ENCODE peak calls at places on chromosomes 5 and 9, in eight cellular contexts. E is GM23248, M is GM23338, C is PC-3, S is HCT116, P is MM.1S, Y is neural progenitor cell, B is SK-N-SH. Z is an unnamed sample.

GRCh38 chr9:127973169-127974001 is 7.4 kb downstream of the EEIG1 start:
- DNase-seq in E (no peak), M (no peak), C (no peak), S (no peak), P (no peak), Y (no peak), B (peak; percentile 76), Z (no peak)

GRCh38 chr5:138468133-138468965 is 3.1 kb downstream of the EGR1 start:
- DNase-seq in E (peak; percentile 31), M (no peak), C (no peak), S (peak; percentile 35), P (no peak), Y (no peak), B (no peak), Z (peak; percentile 50)

GRCh38 chr5:141753971-141754713 is 72.1 kb upstream of the ARAP3 start:
- DNase-seq in E (peak; percentile 53), M (peak; percentile 93), C (peak; percentile 63), S (peak; percentile 8), P (peak; percentile 59), Y (peak; percentile 78), B (no peak), Z (peak; percentile 54)

GRCh38 chr9:111438576-111439235 is 45.5 kb downstream of the ECPAS start:
- DNase-seq in E (no peak), M (no peak), C (no peak), S (no peak), P (no peak), Y (no peak), B (no peak), Z (no peak)

GRCh38 chr9:134742822-134743221 is 101.2 kb downstream of the COL5A1 start:
- DNase-seq in E (no peak), M (peak; percentile 65), C (no peak), S (no peak), P (no peak), Y (no peak), B (no peak), Z (no peak)

GRCh38 chr5:1463326-1464095 is 18.3 kb upstream of the SLC6A3 start:
- DNase-seq in E (no peak), M (no peak), C (no peak), S (no peak), P (no peak), Y (no peak), B (peak; percentile 26), Z (no peak)

GRCh38 chr9:88988796-88989641 is 2.2 kb upstream of the S1PR3 start:
- DNase-seq in E (peak; percentile 79), M (no peak), C (no peak), S (no peak), P (peak; percentile 45), Y (no peak), B (no peak), Z (no peak)

GRCh38 chr5:154143121-154143725 is 47.3 kb upstream of the GALNT10 start:
- DNase-seq in E (no peak), M (no peak), C (no peak), S (no peak), P (no peak), Y (peak; percentile 50), B (no peak), Z (no peak)

GRCh38 chr5:55062039-55062779 is 38.2 kb downstream of the GZMK start:
- DNase-seq in E (no peak), M (no peak), C (peak; percentile 24), S (no peak), P (no peak), Y (no peak), B (no peak), Z (no peak)

GRCh38 chr9:126549246-126550006 is 64.3 kb upstream of the LMX1B start:
- DNase-seq in E (no peak), M (no peak), C (no peak), S (no peak), P (no peak), Y (peak; percentile 46), B (peak; percentile 91), Z (peak; percentile 3)
- TF ChIP-seq EZH2phosphoT487 in E (no peak), M (no peak), C (no peak), S (no peak), P (no peak), Y (no peak), B (no peak), Z (no peak)

GRCh38 chr9:98972641-98973545 is 29.2 kb downstream of the COL15A1 start:
- DNase-seq in E (no peak), M (no peak), C (no peak), S (no peak), P (no peak), Y (no peak), B (no peak), Z (no peak)
- H3K4me2 ChIP-seq in E (no peak overlapping the region), M (no peak overlapping the region), C (no peak overlapping the region), S (no peak overlapping the region), P (no peak overlapping the region), Y (no peak overlapping the region), B (no peak overlapping the region), Z (no peak overlapping the region)

DNA sequence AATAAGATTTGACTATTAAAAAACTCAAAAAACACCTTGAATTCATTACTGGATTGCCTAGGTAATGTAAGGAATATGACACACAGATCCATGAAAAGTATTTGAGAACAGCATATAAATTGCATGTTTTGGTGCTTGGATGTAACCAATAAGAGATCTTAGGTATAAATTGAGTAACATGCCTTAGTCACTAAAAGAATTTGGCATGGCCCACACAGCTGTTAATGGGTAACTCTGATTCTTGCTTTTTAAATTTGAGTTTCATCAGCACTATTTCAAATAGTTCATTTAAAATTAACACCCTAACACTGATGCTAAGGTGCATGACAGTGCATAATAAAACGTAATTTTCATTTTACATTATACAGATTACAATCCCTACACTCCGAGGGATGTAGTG is 779.3 kb upstream of the WWC1 start:
- DNase-seq in E (no peak), M (no peak), C (no peak), S (no peak), P (no peak), Y (no peak), B (no peak), Z (no peak)
- H3K27me3 ChIP-seq in E (peaks cover 10% of the 10 kb centered on the region), M (no peaks in the 10 kb centered on the region), C (peaks cover 14% of the 10 kb centered on the region), S (no peaks in the 10 kb centered on the region), P (no peaks in the 10 kb centered on the region), Y (no peaks in the 10 kb centered on the region), B (no peaks in the 10 kb centered on the region), Z (no peaks in the 10 kb centered on the region)

DNA sequence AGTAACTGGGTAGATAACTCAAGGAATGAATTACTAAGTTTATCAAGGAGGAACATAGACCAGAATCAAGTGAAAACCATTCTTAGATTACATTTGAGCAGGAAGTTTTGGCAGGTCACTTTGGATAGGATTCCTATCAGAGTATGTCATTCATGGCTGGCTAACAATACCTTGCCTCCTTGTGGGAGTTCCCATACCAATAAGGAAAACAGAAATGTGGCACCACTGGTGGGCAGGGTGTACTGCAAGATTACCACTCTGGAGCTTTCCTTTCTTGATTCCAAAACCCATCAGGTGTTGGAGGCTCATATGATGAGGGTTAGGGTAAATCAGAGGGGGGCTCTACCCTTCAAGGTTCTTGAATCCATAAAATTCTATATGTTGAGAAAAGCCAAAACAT is 18.6 kb upstream of the SPATA31D1 start:
- DNase-seq in E (peak; percentile 33), M (peak; percentile 1), C (peak; percentile 29), S (no peak), P (no peak), Y (no peak), B (no peak), Z (no peak)
- TF ChIP-seq EZH2phosphoT487 in E (no peak), M (no peak), C (no peak), S (no peak), P (no peak), Y (no peak), B (no peak), Z (no peak)

DNA sequence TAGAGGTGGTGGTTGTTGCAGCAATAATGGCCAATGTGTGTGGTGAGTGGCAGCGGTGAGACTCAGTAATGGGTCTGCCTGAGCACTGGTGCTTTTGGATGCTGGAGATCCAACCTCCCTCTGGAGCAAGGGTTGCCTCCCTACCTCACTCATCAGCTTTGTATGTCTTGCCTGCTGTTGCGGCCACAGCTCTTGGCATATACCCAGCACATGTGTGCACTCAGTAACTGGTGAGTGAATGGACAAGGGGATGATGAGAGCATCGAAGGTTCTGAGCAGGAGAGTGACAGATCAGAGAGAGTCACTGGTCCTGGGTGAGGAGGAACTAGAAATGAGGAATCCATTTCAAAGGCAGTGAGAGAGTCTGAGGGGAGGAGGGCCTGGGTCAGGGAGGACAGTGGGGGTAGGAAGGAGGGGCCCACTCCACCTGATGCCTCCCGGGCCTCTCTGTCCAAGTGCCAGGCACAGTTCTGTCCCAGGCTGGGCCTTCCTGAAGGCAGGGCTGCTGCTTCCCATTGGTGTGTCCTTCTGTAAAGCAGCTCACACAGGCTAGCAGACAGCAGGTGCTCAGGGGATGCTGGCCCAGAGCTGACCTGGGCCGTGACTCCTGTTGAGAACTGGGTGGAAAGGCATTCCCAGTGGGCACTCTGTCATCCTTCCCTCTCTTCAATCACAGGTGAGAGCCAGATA is 96.6 kb upstream of the PITX1 start:
- DNase-seq in E (peak; percentile 28), M (no peak), C (no peak), S (no peak), P (no peak), Y (no peak), B (no peak), Z (no peak)
- H3K4me2 ChIP-seq in E (no peak overlapping the region), M (no peak overlapping the region), C (no peak overlapping the region), S (no peak overlapping the region), P (no peak overlapping the region), Y (no peak overlapping the region), B (no peak overlapping the region), Z (no peak overlapping the region)

GRCh38 chr9:131008909-131009618 is at the start of gene LAMC3:
- DNase-seq in E (peak; percentile 60), M (peak; percentile 78), C (peak; percentile 17), S (no peak), P (no peak), Y (peak; percentile 61), B (peak; percentile 84), Z (peak; percentile 61)
- H3K27me3 ChIP-seq in E (peaks cover 46% of the 10 kb centered on the region), M (peaks cover 12% of the 10 kb centered on the region), C (no peaks in the 10 kb centered on the region), S (no peaks in the 10 kb centered on the region), P (peaks cover 97% of the 10 kb centered on the region), Y (peaks cover 48% of the 10 kb centered on the region), B (peaks cover 35% of the 10 kb centered on the region), Z (peaks cover 37% of the 10 kb centered on the region)

GRCh38 chr9:112644449-112644965 is 73.4 kb downstream of the INIP start:
- DNase-seq in E (no peak), M (no peak), C (no peak), S (no peak), P (no peak), Y (no peak), B (no peak), Z (no peak)
- TF ChIP-seq EZH2phosphoT487 in E (no peak), M (no peak), C (no peak), S (no peak), P (no peak), Y (no peak), B (no peak), Z (no peak)